ENCODE peak calls at places on chromosomes 7 and 10, in four cellular contexts. P is astrocyte of the spinal cord, U is anterior cingulate cortex, D is H9. N is an unnamed sample.

GRCh38 chr10:17910144-17910789 is 41.5 kb upstream of the SLC39A12 start:
- DNase-seq in P (peak; percentile 64), U (no peak), D (peak; percentile 37), N (no peak)

GRCh38 chr10:101195921-101196320 is 33.3 kb downstream of the LBX1 start:
- DNase-seq in U (no peak), P (no peak), D (no peak), N (no peak)

GRCh38 chr10:103676058-103676785 is 179.2 kb downstream of the SH3PXD2A start:
- DNase-seq in U (no peak), P (no peak), D (no peak), N (no peak)

GRCh38 chr10:103042129-103042528 is 124.0 kb downstream of the CNNM2 start:
- DNase-seq in U (no peak), D (peak; percentile 73), P (no peak), N (no peak)

GRCh38 chr10:91462423-91462822 is 52.3 kb downstream of the HECTD2 start:
- DNase-seq in U (no peak), D (no peak), P (peak; percentile 22), N (no peak)

GRCh38 chr7:153772966-153773365 is 279.2 kb upstream of the DPP6 start:
- DNase-seq in U (no peak), P (no peak), D (no peak), N (no peak)

GRCh38 chr10:50279489-50279888 is 28.2 kb upstream of the ASAH2 start:
- DNase-seq in U (no peak), D (peak; percentile 52), P (no peak), N (no peak)

GRCh38 chr7:74479961-74480829 is 26.5 kb downstream of the GTF2IRD1 start:
- DNase-seq in P (peak; percentile 92), D (peak; percentile 81), U (peak; percentile 82), N (peak; percentile 42)

GRCh38 chr7:102728-103127 is 89.6 kb upstream of the FAM20C start:
- DNase-seq in D (no peak), U (no peak), P (no peak), N (no peak)

GRCh38 chr10:93437946-93438795 is 44.0 kb downstream of the MYOF start:
- DNase-seq in P (peak; percentile 74), D (peak; percentile 52), U (no peak), N (no peak)

GRCh38 chr7:30926323-30926722 is 14.7 kb downstream of the AQP1 start:
- DNase-seq in D (no peak), U (no peak), P (no peak), N (no peak)

GRCh38 chr7:130897515-130898419 is 163.8 kb upstream of the KLF14 start:
- DNase-seq in D (no peak), P (no peak), U (no peak), N (no peak)

GRCh38 chr10:133004478-133004877 is 62.1 kb upstream of the CFAP46 start:
- DNase-seq in D (no peak), P (no peak), U (no peak), N (no peak)

GRCh38 chr7:99424932-99425730 is 13.5 kb downstream of the PTCD1 start:
- DNase-seq in D (no peak), U (no peak), P (no peak), N (no peak)

GRCh38 chr7:75814407-75814947 is 871 bp upstream of the CCL24 start:
- DNase-seq in U (no peak), D (no peak), P (no peak), N (no peak)

GRCh38 chr10:119477444-119477843 is 65.1 kb downstream of the RGS10 start:
- DNase-seq in D (no peak), P (no peak), U (no peak), N (no peak)

GRCh38 chr10:30671011-30671616 is 41.6 kb upstream of the LYZL2 start:
- DNase-seq in D (peak; percentile 53), U (no peak), P (peak; percentile 80), N (no peak)

GRCh38 chr10:97553575-97554100 is 18.9 kb upstream of the ANKRD2 start:
- DNase-seq in U (peak; percentile 63), P (peak; percentile 73), D (peak; percentile 93), N (no peak)

GRCh38 chr7:26178272-26178960 is 22.1 kb downstream of the HNRNPA2B1 start:
- DNase-seq in U (no peak), D (no peak), P (no peak), N (no peak)

GRCh38 chr10:6363516-6363915 is 160.8 kb downstream of the PFKFB3 start:
- DNase-seq in U (no peak), P (no peak), D (no peak), N (no peak)

GRCh38 chr10:110305767-110306451 is 1.2 kb upstream of the SMNDC1 start:
- DNase-seq in P (peak; percentile 92), U (no peak), D (peak; percentile 57), N (peak; percentile 3)

GRCh38 chr10:102802920-102803534 is 34.2 kb downstream of the CYP17A1 start:
- DNase-seq in U (no peak), D (peak; percentile 83), P (peak; percentile 99), N (no peak)

GRCh38 chr10:28533571-28534304 is 820 bp downstream of the WAC start:
- DNase-seq in D (peak; percentile 50), P (peak; percentile 36), U (peak; percentile 53), N (no peak)

GRCh38 chr7:41696323-41696916 is 6.5 kb downstream of the INHBA start:
- DNase-seq in D (peak; percentile 81), U (peak; percentile 50), P (peak; percentile 89), N (no peak)

GRCh38 chr7:34048445-34048844 is 143.1 kb downstream of the BMPER start:
- DNase-seq in P (no peak), U (no peak), D (no peak), N (no peak)

N was measured in GOT3.